ENCODE peak calls at places on chromosomes 3 and 15, in five cellular contexts. L is Kasumi-1; U is GM12891; C is non-pigmented ciliary epithelial cell; I is stimulated activated CD4-positive, alpha-beta T cell treated with anti-CD3 and anti-CD28 coated beads, Interleukin-1b, Interleukin-23, amount 100 ng/mL, for 24 hours. O is an unnamed sample.

GRCh38 chr15:77543159-77543882 is 89.4 kb downstream of the LINGO1 start:
- DNase-seq in L (peak), U (peak), C (peak), I (peak), O (peak)

GRCh38 chr15:99343836-99344551 is 92.7 kb downstream of the LRRC28 start:
- DNase-seq in L (no peak), U (no peak), C (no peak), I (peak), O (peak)

GRCh38 chr3:151864423-151865101 is 8.9 kb upstream of the SUCNR1 start:
- DNase-seq in L (no peak), U (no peak), C (peak), I (no peak), O (no peak)

GRCh38 chr3:172965256-172965655 is 175.8 kb downstream of the SPATA16 start:
- DNase-seq in L (no peak), U (no peak), C (peak), I (no peak), O (no peak)

GRCh38 chr15:30827625-30828303 is 76.0 kb upstream of the FAN1 start:
- DNase-seq in L (no peak), U (no peak), C (no peak), I (no peak), O (no peak)

GRCh38 chr15:59965741-59966140 is 38.4 kb upstream of the FOXB1 start:
- DNase-seq in L (no peak), U (no peak), C (no peak), I (no peak), O (no peak)

GRCh38 chr3:46059432-46059831 is 32.1 kb upstream of the XCR1 start:
- DNase-seq in L (peak), U (no peak), C (no peak), I (no peak), O (no peak)

GRCh38 chr15:76199106-76200082 is 111.9 kb downstream of the ETFA start:
- DNase-seq in L (no peak), U (no peak), C (peak), I (no peak), O (no peak)

GRCh38 chr15:44694416-44694815 is 16.7 kb downstream of the PATL2 start:
- DNase-seq in L (no peak), U (no peak), C (no peak), I (no peak), O (no peak)

GRCh38 chr3:43378066-43378935 is 92.0 kb downstream of the SNRK start:
- DNase-seq in L (peak), U (peak), C (no peak), I (peak), O (no peak)

GRCh38 chr3:172915911-172916514 is 165.5 kb downstream of the ECT2 start:
- DNase-seq in L (no peak), U (no peak), C (no peak), I (no peak), O (no peak)

GRCh38 chr3:20141841-20142240 is 44.2 kb downstream of the SGO1 start:
- DNase-seq in L (no peak), U (no peak), C (no peak), I (no peak), O (peak)

GRCh38 chr3:2967851-2968250 is 142.3 kb downstream of the IL5RA start:
- DNase-seq in L (no peak), U (no peak), C (no peak), I (no peak), O (no peak)

GRCh38 chr3:47398218-47398617 is 17.4 kb downstream of the PTPN23 start:
- DNase-seq in L (no peak), U (no peak), C (no peak), I (no peak), O (no peak)

GRCh38 chr3:149151843-149152242 is 22.4 kb downstream of the HPS3 start:
- DNase-seq in L (no peak), U (no peak), C (no peak), I (no peak), O (no peak)

GRCh38 chr3:68007621-68008226 is 353.3 kb upstream of the SUCLG2 start:
- DNase-seq in L (no peak), U (no peak), C (no peak), I (no peak), O (peak)

GRCh38 chr3:14540821-14541385 is 761 bp upstream of the GRIP2 start:
- DNase-seq in L (no peak), U (no peak), C (no peak), I (no peak), O (no peak)

GRCh38 chr15:94385441-94385840 is 154.1 kb downstream of the MCTP2 start:
- DNase-seq in L (no peak), U (no peak), C (no peak), I (no peak), O (no peak)

GRCh38 chr3:154779571-154779970 is 300.5 kb upstream of the MME start:
- DNase-seq in L (no peak), U (no peak), C (peak), I (no peak), O (no peak)

GRCh38 chr3:139654637-139655365 is 23.0 kb downstream of the NMNAT3 start:
- DNase-seq in L (no peak), U (no peak), C (no peak), I (no peak), O (no peak)

GRCh38 chr3:164679245-164679644 is 399.1 kb downstream of the SI start:
- DNase-seq in L (no peak), U (no peak), C (no peak), I (no peak), O (no peak)

GRCh38 chr3:46764206-46764605 is 46.5 kb upstream of the PRSS50 start:
- DNase-seq in L (no peak), U (no peak), C (no peak), I (no peak), O (no peak)

GRCh38 chr3:108486910-108487309 is 23.5 kb downstream of the MYH15 start:
- DNase-seq in L (no peak), U (no peak), C (no peak), I (no peak), O (no peak)

O was measured in H1.